ENCODE peak calls at places on chromosomes 4 and X, in eight cellular contexts. P is BE2C, B is hippocampal formation, K is dorsolateral prefrontal cortex, E is neural crest cell, Y is activated gamma-delta T cell treated with Interleukin-2 at 50 U/mL for 16 hours, U is NCI-H1105, S is substantia nigra. Z is an unnamed sample.

GRCh38 chr4:129064717-129065116 is 28.6 kb downstream of the SCLT1 start:
- DNase-seq in P (no peak), B (no peak), K (no peak), E (no peak), Y (no peak), U (no peak), S (no peak), Z (no peak)

GRCh38 chrX:153829549-153829798 is 870 bp downstream of the PDZD4 start:
- DNase-seq in P (no peak), B (no peak), K (no peak), E (no peak), Y (no peak), U (no peak), S (no peak), Z (no peak)

GRCh38 chrX:15530318-15530717 is 29.7 kb downstream of the BMX start:
- DNase-seq in P (no peak), B (no peak), K (no peak), E (no peak), Y (no peak), U (no peak), S (no peak), Z (no peak)

GRCh38 chr4:6750302-6751221 is 32.0 kb upstream of the KIAA0232 start:
- DNase-seq in P (no peak), B (no peak), K (no peak), E (no peak), Y (no peak), U (no peak), S (no peak), Z (no peak)

GRCh38 chrX:41655631-41656030 is 33.1 kb upstream of the GPR34 start:
- DNase-seq in P (no peak), B (no peak), K (no peak), E (no peak), Y (no peak), U (no peak), S (no peak), Z (no peak)

GRCh38 chr4:127780598-127780997 is 1.5 kb upstream of the HSPA4L start:
- DNase-seq in P (no peak), B (no peak), K (no peak), E (no peak), Y (no peak), U (no peak), S (no peak), Z (no peak)

GRCh38 chrX:139078761-139079160 is 367.2 kb upstream of the FGF13 start:
- DNase-seq in P (no peak), B (no peak), K (no peak), E (no peak), Y (no peak), U (no peak), S (no peak), Z (no peak)

GRCh38 chr4:120843840-120844527 is 78.5 kb downstream of the PRDM5 start:
- DNase-seq in P (no peak), B (no peak), K (peak), E (no peak), Y (no peak), U (no peak), S (no peak), Z (no peak)

GRCh38 chrX:50036481-50036880 is 114.1 kb downstream of the CLCN5 start:
- DNase-seq in P (no peak), B (no peak), K (no peak), E (no peak), Y (no peak), U (no peak), S (no peak), Z (no peak)

GRCh38 chr4:38664704-38665401 is 854 bp downstream of the KLF3 start:
- DNase-seq in P (peak), B (peak), K (peak), E (peak), Y (peak), U (peak), S (peak), Z (no peak)

GRCh38 chrX:114344756-114345155 is 239.1 kb upstream of the HTR2C start:
- DNase-seq in P (no peak), B (no peak), K (no peak), E (no peak), Y (no peak), U (peak), S (no peak), Z (peak)

GRCh38 chr4:86482851-86483490 is 111.1 kb upstream of the PTPN13 start:
- DNase-seq in P (no peak), B (no peak), K (no peak), E (peak), Y (no peak), U (no peak), S (no peak), Z (no peak)

GRCh38 chr4:108152980-108153379 is 15.8 kb downstream of the LEF1 start:
- DNase-seq in P (no peak), B (no peak), K (no peak), E (no peak), Y (no peak), U (no peak), S (no peak), Z (no peak)

GRCh38 chrX:109886122-109886761 is 116.7 kb upstream of the TMEM164 start:
- DNase-seq in P (peak), B (no peak), K (no peak), E (peak), Y (no peak), U (no peak), S (no peak), Z (peak)

GRCh38 chr4:182578402-182578801 is 335.2 kb downstream of the TENM3 start:
- DNase-seq in P (no peak), B (no peak), K (no peak), E (no peak), Y (no peak), U (no peak), S (no peak), Z (no peak)

GRCh38 chr4:92231511-92231910 is 72.3 kb upstream of the GRID2 start:
- DNase-seq in P (no peak), B (no peak), K (no peak), E (no peak), Y (no peak), U (no peak), S (no peak), Z (no peak)

GRCh38 chr4:41935652-41936021 is 408 bp downstream of the TMEM33 start:
- DNase-seq in P (no peak), B (no peak), K (no peak), E (no peak), Y (no peak), U (no peak), S (no peak), Z (no peak)

GRCh38 chr4:183909187-183909586 is 4.1 kb downstream of the STOX2 start:
- DNase-seq in P (no peak), B (no peak), K (no peak), E (no peak), Y (no peak), U (no peak), S (no peak), Z (no peak)

GRCh38 chr4:105594094-105595010 is 41.9 kb downstream of the ARHGEF38 start:
- DNase-seq in P (no peak), B (no peak), K (no peak), E (no peak), Y (no peak), U (no peak), S (no peak), Z (no peak)

GRCh38 chr4:76867880-76868655 is 29.9 kb downstream of the SOWAHB start:
- DNase-seq in P (peak), B (no peak), K (no peak), E (no peak), Y (no peak), U (no peak), S (no peak), Z (no peak)

GRCh38 chr4:140556372-140557085 is 12.2 kb downstream of the UCP1 start:
- DNase-seq in P (no peak), B (no peak), K (no peak), E (no peak), Y (no peak), U (no peak), S (no peak), Z (no peak)

GRCh38 chr4:7147661-7148310 is 44.6 kb upstream of the SORCS2 start:
- DNase-seq in P (no peak), B (no peak), K (no peak), E (no peak), Y (no peak), U (no peak), S (no peak), Z (no peak)

GRCh38 chr4:15145709-15146108 is 143.4 kb downstream of the CPEB2 start:
- DNase-seq in P (no peak), B (no peak), K (no peak), E (no peak), Y (no peak), U (peak), S (no peak), Z (no peak)

GRCh38 chr4:2958446-2958845 is 4.8 kb downstream of the NOP14 start:
- DNase-seq in P (no peak), B (no peak), K (no peak), E (no peak), Y (no peak), U (no peak), S (no peak), Z (no peak)

GRCh38 chr4:185396724-185397402 is at the start of gene ANKRD37:
- DNase-seq in P (no peak), B (peak), K (peak), E (peak), Y (no peak), U (peak), S (no peak), Z (no peak)

GRCh38 chrX:131792356-131792749 is 230.7 kb upstream of the STK26 start:
- DNase-seq in P (no peak), B (no peak), K (peak), E (no peak), Y (peak), U (peak), S (no peak), Z (no peak)

GRCh38 chr4:141686929-141687328 is 50.5 kb downstream of the IL15 start:
- DNase-seq in P (no peak), B (no peak), K (no peak), E (no peak), Y (no peak), U (no peak), S (no peak), Z (no peak)

GRCh38 chrX:77442728-77443127 is 4.5 kb upstream of the FGF16 start:
- DNase-seq in P (no peak), B (no peak), K (no peak), E (no peak), Y (no peak), U (no peak), S (no peak), Z (no peak)

GRCh38 chr4:124279741-124280140 is 432.8 kb downstream of the ANKRD50 start:
- DNase-seq in P (no peak), B (no peak), K (no peak), E (no peak), Y (no peak), U (peak), S (no peak), Z (no peak)

GRCh38 chrX:53714580-53715335 is 28.2 kb upstream of the HUWE1 start:
- DNase-seq in P (no peak), B (no peak), K (no peak), E (no peak), Y (peak), U (no peak), S (no peak), Z (peak)

GRCh38 chr4:14985161-14985560 is 17.1 kb upstream of the CPEB2 start:
- DNase-seq in P (no peak), B (no peak), K (no peak), E (no peak), Y (no peak), U (no peak), S (no peak), Z (no peak)

GRCh38 chr4:106852416-106852815 is 183.7 kb downstream of the DKK2 start:
- DNase-seq in P (no peak), B (no peak), K (no peak), E (no peak), Y (no peak), U (no peak), S (no peak), Z (no peak)

GRCh38 chr4:81592698-81593097 is 121.0 kb upstream of the RASGEF1B start:
- DNase-seq in P (no peak), B (no peak), K (no peak), E (no peak), Y (no peak), U (no peak), S (no peak), Z (no peak)